ENCODE peak calls at places on chromosomes 6 and 20, in eight cellular contexts. One of them, this sample, is unnamed.

GRCh38 chr6:20696676-20697075 is 162.4 kb downstream of the CDKAL1 start:
- DNase-seq in NCI-H2029: no peak
- DNase-seq in WTC11: no peak
- DNase-seq in activated T-cell treated with anti-CD3 and anti-CD28 coated beads, Interleukin-2, amount 50 U/mL, for 72 hours: no peak
- DNase-seq in LoVo: no peak
- DNase-seq in GM19239: no peak
- DNase-seq in NCI-H774: no peak
- DNase-seq in transverse colon: no peak
- DNase-seq in this sample: no peak

GRCh38 chr6:98946877-98947410 is 802 bp downstream of the FBXL4 start:
- DNase-seq in GM19239: no peak
- DNase-seq in LoVo: peak
- DNase-seq in activated T-cell treated with anti-CD3 and anti-CD28 coated beads, Interleukin-2, amount 50 U/mL, for 72 hours: peak
- DNase-seq in NCI-H774: peak
- DNase-seq in transverse colon: peak
- DNase-seq in NCI-H2029: peak
- DNase-seq in WTC11: no peak
- DNase-seq in this sample: peak

GRCh38 chr20:137668-138131 is 4.7 kb upstream of the DEFB126 start:
- DNase-seq in WTC11: peak
- DNase-seq in GM19239: no peak
- DNase-seq in LoVo: no peak
- DNase-seq in NCI-H2029: peak
- DNase-seq in transverse colon: no peak
- DNase-seq in NCI-H774: no peak
- DNase-seq in activated T-cell treated with anti-CD3 and anti-CD28 coated beads, Interleukin-2, amount 50 U/mL, for 72 hours: no peak
- DNase-seq in this sample: no peak

GRCh38 chr20:15834857-15835256 is 738.4 kb downstream of the KIF16B start:
- DNase-seq in WTC11: no peak
- DNase-seq in transverse colon: no peak
- DNase-seq in NCI-H2029: peak
- DNase-seq in activated T-cell treated with anti-CD3 and anti-CD28 coated beads, Interleukin-2, amount 50 U/mL, for 72 hours: no peak
- DNase-seq in NCI-H774: no peak
- DNase-seq in GM19239: no peak
- DNase-seq in LoVo: peak
- DNase-seq in this sample: no peak

GRCh38 chr20:32437391-32438074 is 79.4 kb downstream of the ASXL1 start:
- DNase-seq in NCI-H2029: no peak
- DNase-seq in transverse colon: no peak
- DNase-seq in activated T-cell treated with anti-CD3 and anti-CD28 coated beads, Interleukin-2, amount 50 U/mL, for 72 hours: peak
- DNase-seq in GM19239: no peak
- DNase-seq in NCI-H774: no peak
- DNase-seq in WTC11: no peak
- DNase-seq in LoVo: no peak
- DNase-seq in this sample: no peak

GRCh38 chr6:75882734-75883133 is 133.7 kb downstream of the MYO6 start:
- DNase-seq in transverse colon: no peak
- DNase-seq in NCI-H774: no peak
- DNase-seq in WTC11: no peak
- DNase-seq in NCI-H2029: no peak
- DNase-seq in LoVo: no peak
- DNase-seq in GM19239: no peak
- DNase-seq in activated T-cell treated with anti-CD3 and anti-CD28 coated beads, Interleukin-2, amount 50 U/mL, for 72 hours: no peak
- DNase-seq in this sample: no peak

GRCh38 chr6:26056583-26057350 is 30.5 kb upstream of the HFE start:
- DNase-seq in transverse colon: peak
- DNase-seq in LoVo: peak
- DNase-seq in NCI-H774: no peak
- DNase-seq in activated T-cell treated with anti-CD3 and anti-CD28 coated beads, Interleukin-2, amount 50 U/mL, for 72 hours: no peak
- DNase-seq in NCI-H2029: peak
- DNase-seq in WTC11: no peak
- DNase-seq in GM19239: no peak
- DNase-seq in this sample: peak

GRCh38 chr6:122789862-122790739 is 1.0 kb downstream of the SMPDL3A start:
- DNase-seq in LoVo: peak
- DNase-seq in transverse colon: no peak
- DNase-seq in NCI-H2029: peak
- DNase-seq in GM19239: peak
- DNase-seq in WTC11: peak
- DNase-seq in activated T-cell treated with anti-CD3 and anti-CD28 coated beads, Interleukin-2, amount 50 U/mL, for 72 hours: peak
- DNase-seq in NCI-H774: peak
- DNase-seq in this sample: peak

GRCh38 chr6:100344321-100344720 is 120.4 kb downstream of the SIM1 start:
- DNase-seq in WTC11: no peak
- DNase-seq in activated T-cell treated with anti-CD3 and anti-CD28 coated beads, Interleukin-2, amount 50 U/mL, for 72 hours: no peak
- DNase-seq in LoVo: no peak
- DNase-seq in GM19239: no peak
- DNase-seq in NCI-H774: no peak
- DNase-seq in NCI-H2029: no peak
- DNase-seq in transverse colon: no peak
- DNase-seq in this sample: no peak

GRCh38 chr20:34824026-34824860 is 1.2 kb downstream of the NCOA6 start:
- DNase-seq in NCI-H2029: peak
- DNase-seq in GM19239: peak
- DNase-seq in WTC11: peak
- DNase-seq in LoVo: peak
- DNase-seq in NCI-H774: peak
- DNase-seq in transverse colon: peak
- DNase-seq in activated T-cell treated with anti-CD3 and anti-CD28 coated beads, Interleukin-2, amount 50 U/mL, for 72 hours: peak
- DNase-seq in this sample: peak

This sample was measured in neural progenitor cell.